ENCODE peak calls at places on chromosomes 16 and 17, in eight cellular contexts. H is AG04450; N is kidney tubule cell; I is AG08395; L is putamen; T is HEK293T; O is activated T-cell treated with anti-CD3 and anti-CD28 coated beads, Interleukin-2, amount 50 U/mL, for 24 hours; B is left ventricle myocardium inferior. F is an unnamed sample.

GRCh38 chr16:11903906-11904305 is 11.8 kb downstream of the GSPT1 start:
- DNase-seq in I (no peak), H (no peak), L (no peak), O (no peak), T (no peak), N (no peak), B (no peak), F (no peak)

GRCh38 chr17:79970576-79971068 is 65.0 kb downstream of the TBC1D16 start:
- DNase-seq in L (peak; percentile 72), H (no peak), O (peak; percentile 25), B (peak; percentile 15), T (peak; percentile 73), I (no peak), N (no peak), F (peak; percentile 77)

GRCh38 chr17:50279181-50279526 is 4.9 kb downstream of the TMEM92 start:
- DNase-seq in I (peak; percentile 58), L (no peak), T (no peak), B (no peak), O (no peak), N (peak; percentile 80), H (no peak), F (no peak)

GRCh38 chr17:45031231-45032149 is 19.9 kb downstream of the DCAKD start:
- DNase-seq in N (no peak), L (no peak), I (no peak), T (no peak), B (no peak), H (no peak), O (no peak), F (no peak)

GRCh38 chr16:2150418-2151187 is 2.2 kb downstream of the RAB26 start:
- DNase-seq in H (no peak), O (peak; percentile 73), L (no peak), I (no peak), B (no peak), N (peak; percentile 44), T (no peak), F (no peak)

GRCh38 chr16:27174007-27174406 is 29.3 kb upstream of the KDM8 start:
- DNase-seq in T (no peak), I (no peak), N (peak; percentile 16), B (no peak), L (no peak), O (peak; percentile 52), H (no peak), F (no peak)

GRCh38 chr16:31262084-31262483 is 2.3 kb downstream of the ITGAM start:
- DNase-seq in H (no peak), B (no peak), N (no peak), I (no peak), O (no peak), T (no peak), L (no peak), F (no peak)

GRCh38 chr17:1532836-1533602 is 16.6 kb upstream of the INPP5K start:
- DNase-seq in B (no peak), N (no peak), I (no peak), O (peak; percentile 54), H (no peak), T (peak; percentile 44), L (no peak), F (no peak)

GRCh38 chr16:4564661-4565267 is 8.6 kb downstream of the C16orf96 start:
- DNase-seq in I (no peak), N (no peak), L (no peak), O (no peak), H (no peak), B (no peak), T (no peak), F (no peak)

GRCh38 chr17:35577826-35578194 is 561 bp downstream of the PEX12 start:
- DNase-seq in I (peak; percentile 24), N (no peak), L (no peak), O (peak; percentile 37), B (no peak), T (no peak), H (no peak), F (no peak)

GRCh38 chr16:57795431-57795878 is 6.8 kb downstream of the KIFC3 start:
- DNase-seq in I (peak; percentile 63), L (no peak), T (peak; percentile 66), N (peak; percentile 91), H (no peak), O (no peak), B (peak; percentile 41), F (no peak)

F was measured in globus pallidus.